ENCODE peak calls at places on chromosome 10, in five cellular contexts. Q, D, Z, A and C are unnamed samples.

GRCh38 chr10:26460736-26461135 is 22.6 kb downstream of the APBB1IP start:
- DNase-seq in Q (no peak), D (no peak), A (no peak), Z (no peak), C (no peak)

GRCh38 chr10:94216201-94216600 is 146.5 kb downstream of the NOC3L start:
- DNase-seq in Q (no peak), D (no peak), Z (no peak), A (no peak), C (no peak)

GRCh38 chr10:123132576-123133477 is 2.9 kb upstream of the HMX3 start:
- DNase-seq in Z (peak; percentile 77), Q (no peak), A (peak; percentile 90), D (peak; percentile 94), C (peak; percentile 63)

GRCh38 chr10:11754620-11755019 is 12.4 kb downstream of the ECHDC3 start:
- DNase-seq in Z (no peak), A (no peak), Q (no peak), D (no peak), C (no peak)

GRCh38 chr10:8331387-8331786 is 276.9 kb downstream of the GATA3 start:
- DNase-seq in D (no peak), Q (no peak), Z (no peak), A (no peak), C (no peak)

GRCh38 chr10:51097546-51097945 is 23.3 kb downstream of the PRKG1 start:
- DNase-seq in Z (no peak), D (no peak), A (no peak), Q (no peak), C (no peak)

GRCh38 chr10:3811331-3811870 is 26.4 kb upstream of the KLF6 start:
- DNase-seq in Q (peak; percentile 91), D (no peak), A (peak; percentile 55), Z (no peak), C (no peak)

GRCh38 chr10:14547826-14548225 is 217.1 kb upstream of the FRMD4A start:
- DNase-seq in Z (no peak), A (no peak), D (no peak), Q (no peak), C (no peak)

GRCh38 chr10:48798486-48799254 is 114.0 kb downstream of the WDFY4 start:
- DNase-seq in Z (no peak), A (no peak), D (peak; percentile 20), Q (no peak), C (no peak)

GRCh38 chr10:70964881-70965280 is 76.5 kb upstream of the PCBD1 start:
- DNase-seq in Q (no peak), A (no peak), D (no peak), Z (no peak), C (no peak)

GRCh38 chr10:121598261-121599249 is at the start of gene FGFR2:
- DNase-seq in A (peak; percentile 63), D (peak; percentile 93), Q (peak; percentile 7), Z (no peak), C (peak; percentile 73)

GRCh38 chr10:124228451-124228850 is 135.1 kb upstream of the CHST15 start:
- DNase-seq in Q (no peak), Z (no peak), D (no peak), A (no peak), C (no peak)

GRCh38 chr10:95196053-95196452 is 2.0 kb downstream of the ACSM6 start:
- DNase-seq in Q (no peak), Z (no peak), A (no peak), D (no peak), C (no peak)

GRCh38 chr10:93058139-93058538 is 2.5 kb upstream of the CYP26C1 start:
- DNase-seq in Z (no peak), A (no peak), Q (no peak), D (no peak), C (no peak)

GRCh38 chr10:75281980-75282379 is 46.2 kb upstream of the COMTD1 start:
- DNase-seq in Q (no peak), A (no peak), Z (no peak), D (no peak), C (no peak)

GRCh38 chr10:77832243-77832642 is 94.3 kb downstream of the DLG5 start:
- DNase-seq in D (no peak), Q (no peak), A (no peak), Z (no peak), C (no peak)

GRCh38 chr10:101071266-101071884 is 9.6 kb downstream of the KAZALD1 start:
- DNase-seq in Z (no peak), A (peak; percentile 31), Q (no peak), D (no peak), C (no peak)

GRCh38 chr10:126063353-126063791 is 167.0 kb downstream of the FANK1 start:
- DNase-seq in Z (no peak), A (no peak), D (no peak), Q (peak; percentile 75), C (no peak)

GRCh38 chr10:35409094-35409582 is 72.8 kb downstream of the CCNY start:
- DNase-seq in D (no peak), A (no peak), Z (peak; percentile 81), Q (peak; percentile 84), C (peak; percentile 46)

GRCh38 chr10:3635248-3635647 is 149.8 kb downstream of the KLF6 start:
- DNase-seq in A (no peak), Z (no peak), Q (no peak), D (no peak), C (no peak)

GRCh38 chr10:86663046-86663345 is 5.3 kb upstream of the LDB3 start:
- DNase-seq in Q (no peak), Z (no peak), D (peak; percentile 68), A (no peak), C (no peak)

GRCh38 chr10:89032141-89032814 is 41.7 kb downstream of the FAS start:
- DNase-seq in Z (no peak), D (no peak), Q (peak; percentile 58), A (no peak), C (no peak)

GRCh38 chr10:92750788-92751533 is 61.2 kb downstream of the HHEX start:
- DNase-seq in A (no peak), D (no peak), Q (no peak), Z (no peak), C (no peak)

GRCh38 chr10:16698457-16698856 is 118.8 kb downstream of the RSU1 start:
- DNase-seq in A (no peak), Z (no peak), Q (no peak), D (no peak), C (no peak)

GRCh38 chr10:116163308-116163707 is 109.7 kb downstream of the GFRA1 start:
- DNase-seq in Q (no peak), Z (no peak), D (no peak), A (no peak), C (no peak)